ENCODE peak calls at places on chromosomes 2 and 18, in six cellular contexts. K, P, Y, L, B and H are unnamed samples.

GRCh38 chr2:217816396-217816869 is 186.4 kb downstream of the TNS1 start:
- ATAC-seq in B (no peak), K (peak; percentile 42), L (no peak), Y (peak; percentile 3), P (no peak), H (peak; percentile 42)

GRCh38 chr18:51038110-51038509 is 8.1 kb downstream of the SMAD4 start:
- ATAC-seq in B (peak; percentile 94), K (peak; percentile 95), Y (peak; percentile 64), L (no peak), P (no peak), H (no peak)

GRCh38 chr2:58047373-58047674 is 718 bp downstream of the VRK2 start:
- ATAC-seq in P (no peak), L (peak; percentile 21), K (peak; percentile 38), Y (no peak), B (peak; percentile 56), H (no peak)

GRCh38 chr2:174495365-174496012 is 8.7 kb upstream of the GPR155 start:
- ATAC-seq in L (no peak), P (no peak), K (no peak), Y (peak; percentile 43), B (no peak), H (no peak)

GRCh38 chr18:48996901-48997463 is 46.2 kb upstream of the SMAD7 start:
- ATAC-seq in Y (peak; percentile 64), K (peak; percentile 6), L (peak; percentile 34), P (no peak), B (no peak), H (no peak)

GRCh38 chr2:46955764-46956163 is 40.2 kb upstream of the MCFD2 start:
- ATAC-seq in L (peak; percentile 24), K (peak; percentile 9), P (no peak), B (no peak), Y (no peak), H (no peak)

GRCh38 chr2:186503827-186504606 is 18.0 kb downstream of the ZC3H15 start:
- ATAC-seq in K (peak; percentile 88), B (peak; percentile 67), P (peak; percentile 70), Y (no peak), L (peak; percentile 61), H (no peak)

GRCh38 chr2:140577453-140577852 is 1553.4 kb downstream of the LRP1B start:
- ATAC-seq in L (no peak), K (no peak), P (no peak), B (no peak), Y (no peak), H (no peak)

GRCh38 chr2:217838409-217838831 is 164.4 kb downstream of the TNS1 start:
- ATAC-seq in B (no peak), Y (no peak), K (no peak), L (no peak), P (no peak), H (no peak)

GRCh38 chr2:10460366-10460796 is 12.3 kb upstream of the ODC1 start:
- ATAC-seq in Y (no peak), B (peak; percentile 74), K (no peak), P (no peak), L (no peak), H (no peak)

GRCh38 chr2:113116100-113116958 is 11.1 kb upstream of the IL1RN start:
- ATAC-seq in B (no peak), K (no peak), L (no peak), P (no peak), Y (no peak), H (no peak)

GRCh38 chr2:85765081-85765731 is 11.4 kb downstream of the ATOH8 start:
- ATAC-seq in B (no peak), Y (peak; percentile 7), K (no peak), L (no peak), P (no peak), H (no peak)

GRCh38 chr2:207458582-207458981 is 71.2 kb upstream of the CREB1 start:
- ATAC-seq in L (no peak), K (no peak), Y (no peak), P (no peak), B (no peak), H (no peak)

GRCh38 chr18:79912994-79913831 is 38.2 kb downstream of the SLC66A2 start:
- ATAC-seq in K (no peak), L (no peak), Y (no peak), P (no peak), B (no peak), H (no peak)
- H3K27ac ChIP-seq in K (no peak overlapping the region), L (no peak overlapping the region), Y (no peak overlapping the region), P (no peak overlapping the region), B (no peak overlapping the region), H (no peak overlapping the region)

GRCh38 chr18:79796016-79796415 is 1.7 kb upstream of the KCNG2 start:
- ATAC-seq in L (no peak), P (no peak), B (no peak), K (no peak), Y (no peak), H (no peak)
- H3K27me3 ChIP-seq in L (no peaks in the 10 kb centered on the region), P (peaks cover 15% of the 10 kb centered on the region), B (peaks cover 44% of the 10 kb centered on the region), K (no peaks in the 10 kb centered on the region), Y (peaks cover 61% of the 10 kb centered on the region), H (peaks cover 72% of the 10 kb centered on the region)

DNA sequence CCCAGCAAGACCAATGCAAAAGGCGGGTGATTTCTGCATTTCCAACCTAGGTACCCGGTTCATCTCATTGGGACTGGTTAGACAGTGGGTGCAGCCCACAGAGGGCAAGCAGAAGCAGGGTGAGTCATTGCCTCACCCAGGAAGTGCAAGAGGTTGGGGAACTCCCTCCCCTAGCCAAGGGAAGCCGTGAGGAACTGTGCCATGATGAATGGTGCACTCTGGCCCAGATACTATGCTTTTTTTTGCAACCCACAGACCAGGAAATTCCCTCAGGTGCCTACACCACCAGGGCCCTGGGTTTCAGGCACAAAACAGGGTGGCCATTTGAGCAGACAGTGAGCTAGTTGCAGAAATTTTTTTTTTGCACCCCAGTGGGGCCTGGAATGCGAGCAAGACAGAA is 662.6 kb upstream of the ACVR2A start:
- ATAC-seq in L (peak; percentile 55), B (no peak), K (no peak), P (no peak), Y (no peak), H (no peak)
- H3K27ac ChIP-seq in L (no peak overlapping the region), B (no peak overlapping the region), K (no peak overlapping the region), P (no peak overlapping the region), Y (no peak overlapping the region), H (no peak overlapping the region)

DNA sequence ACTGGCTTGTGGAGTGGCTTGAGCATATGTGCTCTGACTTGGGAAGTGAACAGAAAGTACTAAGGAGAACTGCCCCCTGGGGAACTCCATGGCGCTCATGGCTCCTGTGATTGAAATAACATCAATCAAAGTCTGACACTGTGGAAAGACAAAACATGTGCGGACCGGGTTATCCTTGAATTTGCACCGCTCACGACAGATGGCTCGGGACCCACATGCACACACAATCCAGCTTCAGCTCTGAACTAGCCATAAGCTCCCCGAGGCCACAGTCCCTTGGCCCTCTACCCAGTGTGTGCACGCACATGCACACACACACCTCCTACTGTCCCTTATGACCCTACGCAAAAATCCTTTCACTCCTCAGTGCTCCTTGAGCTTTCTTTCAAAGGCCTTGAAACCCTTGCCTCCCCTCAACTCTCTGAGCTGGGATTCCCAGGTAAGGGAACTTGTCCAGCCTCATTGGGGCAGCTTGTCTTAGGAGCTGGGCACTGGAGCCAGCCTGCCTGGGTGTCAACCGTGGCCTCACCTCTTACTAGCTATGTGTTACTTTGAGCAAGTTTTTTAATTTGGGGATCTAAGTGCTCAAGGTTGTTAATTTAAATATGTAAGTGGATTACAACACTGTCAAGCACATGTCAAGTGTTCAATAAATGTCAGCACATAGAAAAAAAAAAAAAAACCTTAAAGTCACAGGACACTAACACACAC is 43.6 kb downstream of the MRPS5 start:
- ATAC-seq in B (no peak), P (peak; percentile 52), Y (peak; percentile 74), L (no peak), K (no peak), H (no peak)
- H3K27me3 ChIP-seq in B (peaks cover 53% of the 10 kb centered on the region), P (no peaks in the 10 kb centered on the region), Y (peaks cover 21% of the 10 kb centered on the region), L (no peaks in the 10 kb centered on the region), K (no peaks in the 10 kb centered on the region), H (peaks cover 59% of the 10 kb centered on the region)

GRCh38 chr2:157853820-157854219 is 22.3 kb downstream of the ACVR1 start:
- ATAC-seq in P (no peak), K (no peak), Y (no peak), L (no peak), B (no peak), H (no peak)
- H3K27ac ChIP-seq in P (no peak overlapping the region), K (no peak overlapping the region), Y (no peak overlapping the region), L (no peak overlapping the region), B (no peak overlapping the region), H (no peak overlapping the region)